ENCODE peak calls at places on chromosomes 13 and 19, in four cellular contexts. V is epithelial cell of esophagus; U is CD8-positive, alpha-beta T cell; D is colonic mucosa. A is an unnamed sample.

GRCh38 chr19:30449191-30449590 is 77.0 kb downstream of the ZNF536 start:
- DNase-seq in V (no peak), U (no peak), D (no peak), A (no peak)

GRCh38 chr19:51694318-51695085 is 1.4 kb downstream of the SPACA6 start:
- DNase-seq in V (no peak), U (no peak), D (no peak), A (no peak)

GRCh38 chr13:72062566-72062965 is 195.6 kb upstream of the DACH1 start:
- DNase-seq in V (peak; percentile 77), U (no peak), D (peak; percentile 65), A (peak; percentile 32)

GRCh38 chr13:32309812-32310706 is 5.1 kb downstream of the ZAR1L start:
- DNase-seq in V (peak; percentile 65), U (peak; percentile 17), D (peak; percentile 30), A (peak; percentile 12)

GRCh38 chr13:25575562-25575961 is 203.8 kb downstream of the ATP8A2 start:
- DNase-seq in V (no peak), U (no peak), D (no peak), A (no peak)

GRCh38 chr19:19488041-19488874 is 27.1 kb downstream of the TSSK6 start:
- DNase-seq in V (no peak), U (no peak), D (peak; percentile 85), A (peak; percentile 60)

GRCh38 chr13:43159007-43159406 is 135.6 kb downstream of the DNAJC15 start:
- DNase-seq in V (no peak), U (no peak), D (no peak), A (no peak)

GRCh38 chr13:110524484-110525254 is 36.9 kb downstream of the RAB20 start:
- DNase-seq in V (peak; percentile 15), U (no peak), D (peak; percentile 92), A (peak; percentile 88)

GRCh38 chr19:2476451-2477140 is 669 bp downstream of the GADD45B start:
- DNase-seq in V (peak; percentile 44), U (peak; percentile 67), D (peak; percentile 73), A (peak; percentile 67)

GRCh38 chr19:19385900-19386339 is 19.6 kb upstream of the GATAD2A start:
- DNase-seq in V (no peak), U (peak; percentile 66), D (no peak), A (no peak)

GRCh38 chr13:26038931-26039475 is 12.8 kb downstream of the SHISA2 start:
- DNase-seq in V (no peak), U (no peak), D (no peak), A (no peak)

GRCh38 chr13:76677047-76677446 is 209.2 kb downstream of the KCTD12 start:
- DNase-seq in V (no peak), U (no peak), D (peak; percentile 20), A (no peak)

GRCh38 chr19:28424041-28424440 is 788.9 kb downstream of the UQCRFS1 start:
- DNase-seq in V (no peak), U (no peak), D (no peak), A (no peak)

GRCh38 chr19:36876993-36877938 is 26.6 kb downstream of the ZNF345 start:
- DNase-seq in V (no peak), U (no peak), D (no peak), A (no peak)

GRCh38 chr13:48843630-48844380 is 131.9 kb upstream of the FNDC3A start:
- DNase-seq in V (no peak), U (no peak), D (no peak), A (no peak)

GRCh38 chr13:60679928-60680693 is 283.1 kb downstream of the TDRD3 start:
- DNase-seq in V (no peak), U (no peak), D (no peak), A (no peak)

GRCh38 chr19:2333027-2333806 is 4.7 kb downstream of the SPPL2B start:
- DNase-seq in V (no peak), U (no peak), D (peak; percentile 87), A (peak; percentile 64)

GRCh38 chr13:38045278-38046048 is 175.9 kb upstream of the TRPC4 start:
- DNase-seq in V (peak; percentile 64), U (no peak), D (no peak), A (no peak)

GRCh38 chr13:103833453-103833852 is 767.2 kb upstream of the SLC10A2 start:
- DNase-seq in V (no peak), U (no peak), D (no peak), A (no peak)

GRCh38 chr13:83516781-83517180 is 365.5 kb downstream of the SLITRK1 start:
- DNase-seq in V (no peak), U (no peak), D (no peak), A (no peak)

GRCh38 chr19:869245-870177 is 10.0 kb downstream of the CFD start:
- DNase-seq in V (peak; percentile 83), U (no peak), D (peak; percentile 65), A (peak; percentile 65)

GRCh38 chr19:10368101-10368803 is 12.1 kb downstream of the TYK2 start:
- DNase-seq in V (no peak), U (no peak), D (no peak), A (no peak)

GRCh38 chr13:46475586-46475991 is 77.4 kb upstream of the LRCH1 start:
- DNase-seq in V (peak; percentile 48), U (no peak), D (no peak), A (no peak)

GRCh38 chr19:29439688-29440550 is 85.9 kb upstream of the VSTM2B start:
- DNase-seq in V (no peak), U (no peak), D (no peak), A (no peak)

GRCh38 chr19:42074513-42075363 is 1.2 kb upstream of the ZNF574 start:
- DNase-seq in V (no peak), U (peak; percentile 16), D (peak; percentile 52), A (peak; percentile 43)

GRCh38 chr19:28737021-28737525 is 475.9 kb downstream of the UQCRFS1 start:
- DNase-seq in V (peak; percentile 21), U (no peak), D (no peak), A (no peak)

GRCh38 chr19:18668744-18669523 is 14.5 kb upstream of the CRTC1 start:
- DNase-seq in V (no peak), U (no peak), D (no peak), A (no peak)

GRCh38 chr13:35818577-35819165 is 312.5 kb downstream of the DCLK1 start:
- DNase-seq in V (peak; percentile 49), U (no peak), D (no peak), A (no peak)

GRCh38 chr13:32211788-32212187 is 103.4 kb downstream of the ZAR1L start:
- DNase-seq in V (no peak), U (no peak), D (no peak), A (no peak)

GRCh38 chr13:111279253-111279652 is 41.2 kb upstream of the TEX29 start:
- DNase-seq in V (no peak), U (no peak), D (no peak), A (no peak)

GRCh38 chr19:1856698-1857603 is 6.4 kb downstream of the KLF16 start:
- DNase-seq in V (peak; percentile 87), U (peak; percentile 38), D (peak; percentile 95), A (peak; percentile 96)

GRCh38 chr19:8306235-8307054 is 1.7 kb downstream of the CD320 start:
- DNase-seq in V (no peak), U (peak; percentile 11), D (peak; percentile 55), A (peak; percentile 59)

GRCh38 chr13:44471686-44472085 is 98.1 kb downstream of the SERP2 start:
- DNase-seq in V (peak; percentile 20), U (no peak), D (no peak), A (no peak)

GRCh38 chr19:50352242-50352641 is 13.2 kb downstream of the NAPSA start:
- DNase-seq in V (no peak), U (no peak), D (no peak), A (no peak)
- TF ChIP-seq CTCF in V (no peak), U (no peak), D (no peak), A (no peak)

GRCh38 chr19:33373701-33374405 is at the start of gene CEBPG:
- DNase-seq in V (peak; percentile 54), U (peak; percentile 52), D (no peak), A (peak; percentile 68)
- TF ChIP-seq CTCF in V (no peak), U (no peak), D (no peak), A (peak; percentile 18)

DNA sequence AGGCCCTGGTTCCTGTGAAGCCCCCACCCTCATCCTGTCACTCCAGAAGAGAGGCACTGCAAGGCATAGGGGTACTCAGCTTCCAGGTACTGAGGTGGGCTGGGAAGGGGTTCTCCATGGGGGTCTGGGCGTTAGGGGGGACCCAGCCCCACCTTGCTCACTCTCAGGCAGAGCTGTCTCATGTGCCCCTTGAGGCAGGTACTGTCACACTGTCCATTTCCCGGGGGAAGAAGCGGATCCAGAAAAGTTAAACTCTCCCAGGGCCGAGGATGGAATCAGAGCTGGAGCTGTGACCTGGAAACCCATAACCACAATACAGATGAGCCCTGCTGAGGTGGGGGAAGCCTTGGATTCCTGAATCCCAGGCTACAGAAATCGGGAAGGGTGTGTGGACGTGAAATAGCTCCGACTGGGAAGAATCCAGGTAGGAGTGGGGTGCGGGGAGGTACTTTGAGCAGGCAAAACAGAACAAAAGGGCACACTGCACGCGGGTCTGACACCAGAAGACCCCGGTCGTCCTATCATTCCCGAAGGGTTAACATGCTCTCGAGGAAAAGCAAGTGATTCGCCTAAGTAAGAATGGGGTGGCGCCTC is 529 bp upstream of the USE1 start:
- DNase-seq in V (no peak), U (no peak), D (no peak), A (no peak)
- TF ChIP-seq CTCF in V (no peak), U (no peak), D (no peak), A (no peak)

GRCh38 chr19:37905936-37906867 is at the start of gene WDR87:
- DNase-seq in V (peak; percentile 44), U (peak; percentile 50), D (peak; percentile 46), A (peak; percentile 55)
- TF ChIP-seq CTCF in V (peak; percentile 27), U (no peak), D (no peak), A (no peak)

GRCh38 chr19:39533791-39534190 is 1.1 kb upstream of the EID2B start:
- DNase-seq in V (no peak), U (no peak), D (no peak), A (no peak)

GRCh38 chr19:39531834-39532232 is 819 bp downstream of the EID2B start:
- DNase-seq in V (no peak), U (no peak), D (no peak), A (no peak)

GRCh38 chr19:39532233-39533002 is at the start of gene EID2B:
- DNase-seq in V (peak; percentile 95), U (peak; percentile 94), D (peak; percentile 93), A (peak; percentile 95)

GRCh38 chr19:39533003-39533512 is 406 bp upstream of the EID2B start:
- DNase-seq in V (no peak), U (no peak), D (no peak), A (no peak)
- TF ChIP-seq CTCF in V (no peak), U (peak; percentile 14), D (no peak), A (no peak)

GRCh38 chr13:51222510-51223283 is 499 bp downstream of the FAM124A start:
- DNase-seq in V (no peak), U (no peak), D (no peak), A (no peak)
- TF ChIP-seq CTCF in V (no peak), U (no peak), D (no peak), A (no peak)

DNA sequence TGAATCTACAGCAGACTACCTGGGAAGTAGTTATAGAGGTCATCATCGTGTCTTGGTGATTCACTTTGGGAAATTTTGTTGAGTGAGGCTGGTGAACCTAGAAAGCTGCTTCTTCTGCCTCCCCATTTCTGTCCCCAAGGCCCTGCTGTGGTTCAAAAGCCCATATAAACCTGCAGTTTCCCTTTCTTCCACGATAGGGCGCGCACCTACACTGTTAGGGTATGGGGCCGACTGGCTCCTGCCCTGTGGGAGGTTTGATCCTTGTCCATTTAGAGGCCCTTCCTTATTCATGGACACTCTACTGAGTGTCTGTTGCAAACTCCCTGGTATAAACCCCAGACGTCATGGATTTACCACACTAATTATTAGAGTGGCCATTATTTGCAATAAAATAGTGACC is 191.8 kb downstream of the GGACT start:
- DNase-seq in V (no peak), U (no peak), D (no peak), A (no peak)
- TF ChIP-seq CTCF in V (no peak), U (no peak), D (no peak), A (no peak)

A was measured in transverse colon.